ENCODE peak calls at places on chromosomes 16 and 17, in five cellular contexts. E is spleen, B is fibroblast of villous mesenchyme, Q is endothelial cell of umbilical vein, T is foreskin fibroblast. J is an unnamed sample.

GRCh38 chr16:22141746-22142145 is 20.6 kb upstream of the SDR42E2 start:
- DNase-seq in E (no peak), B (peak; percentile 7), Q (peak; percentile 6), T (peak; percentile 12), J (no peak)

GRCh38 chr17:81558941-81559806 is 7.0 kb upstream of the FAAP100 start:
- DNase-seq in E (no peak), B (peak; percentile 28), Q (no peak), T (no peak), J (no peak)

GRCh38 chr17:76598004-76598439 is 12.4 kb upstream of the ST6GALNAC2 start:
- DNase-seq in E (no peak), B (no peak), Q (no peak), T (no peak), J (no peak)

GRCh38 chr17:1069847-1070246 is 72.9 kb downstream of the TIMM22 start:
- DNase-seq in E (no peak), B (no peak), Q (no peak), T (no peak), J (no peak)

GRCh38 chr16:5622234-5622884 is 524.8 kb upstream of the EEF2KMT start:
- DNase-seq in E (no peak), B (no peak), Q (no peak), T (no peak), J (no peak)

GRCh38 chr16:84832488-84833141 is 12.8 kb downstream of the CRISPLD2 start:
- DNase-seq in E (no peak), B (peak; percentile 100), Q (no peak), T (peak; percentile 100), J (no peak)

GRCh38 chr16:2535644-2536021 is 2.2 kb upstream of the PDPK1 start:
- DNase-seq in E (peak; percentile 78), B (peak; percentile 70), Q (no peak), T (peak; percentile 91), J (no peak)

GRCh38 chr17:55549140-55549539 is 37.9 kb upstream of the SMIM36 start:
- DNase-seq in E (no peak), B (peak; percentile 23), Q (no peak), T (peak; percentile 16), J (no peak)

GRCh38 chr17:27631897-27632725 is 1.1 kb downstream of the LGALS9 start:
- DNase-seq in E (peak; percentile 77), B (no peak), Q (no peak), T (no peak), J (no peak)

GRCh38 chr16:23575834-23576233 is 18.3 kb downstream of the UBFD1 start:
- DNase-seq in E (no peak), B (no peak), Q (no peak), T (no peak), J (no peak)

GRCh38 chr16:85510203-85510602 is 102.9 kb upstream of the GSE1 start:
- DNase-seq in E (no peak), B (no peak), Q (no peak), T (no peak), J (no peak)

GRCh38 chr17:10217916-10218315 is 19.5 kb upstream of the GAS7 start:
- DNase-seq in E (no peak), B (peak; percentile 78), Q (no peak), T (no peak), J (no peak)

GRCh38 chr17:10215286-10215685 is 16.9 kb upstream of the GAS7 start:
- DNase-seq in E (no peak), B (no peak), Q (no peak), T (no peak), J (no peak)

DNA sequence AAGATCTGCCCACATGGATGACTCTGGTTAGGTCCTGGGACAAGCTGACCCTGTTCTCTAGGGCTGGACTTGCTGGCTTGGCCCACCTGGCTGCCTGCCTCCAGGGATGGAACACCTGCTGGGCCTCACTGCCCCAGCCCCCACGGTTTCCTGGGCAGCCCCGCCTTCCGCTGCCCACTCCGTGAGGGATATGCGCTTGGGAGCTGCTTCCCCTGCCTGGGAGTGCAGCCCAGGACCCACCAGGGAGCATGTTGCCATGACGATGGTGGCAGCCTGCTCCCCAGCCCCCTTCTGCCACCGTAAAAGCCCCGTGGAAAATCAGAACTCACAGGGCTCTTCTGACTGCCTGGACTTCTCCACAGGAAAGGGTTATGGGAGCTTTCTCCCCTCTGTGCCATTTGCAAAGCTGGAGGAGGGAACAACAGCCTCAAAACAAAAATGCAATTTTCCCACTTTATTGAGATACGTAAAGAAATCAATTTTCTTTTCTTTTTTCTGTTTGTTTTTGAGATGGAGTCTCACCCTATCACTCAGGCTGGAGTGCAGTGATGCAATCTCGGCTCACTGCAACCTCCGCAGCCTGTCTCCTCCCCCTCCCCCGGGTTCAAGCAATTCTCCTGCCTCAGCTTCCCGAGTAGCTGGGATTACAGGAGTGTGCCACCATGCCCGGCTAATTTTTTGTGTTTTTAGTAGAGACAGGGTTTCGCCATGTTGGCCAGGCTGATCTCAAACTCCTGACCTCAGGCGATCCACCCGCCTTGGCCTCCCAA is 18.0 kb upstream of the GAS7 start:
- DNase-seq in E (no peak), B (no peak), Q (no peak), T (no peak), J (no peak)
- TF ChIP-seq CTCF in E (no peak), B (no peak), Q (no peak), T (no peak), J (no peak)

DNA sequence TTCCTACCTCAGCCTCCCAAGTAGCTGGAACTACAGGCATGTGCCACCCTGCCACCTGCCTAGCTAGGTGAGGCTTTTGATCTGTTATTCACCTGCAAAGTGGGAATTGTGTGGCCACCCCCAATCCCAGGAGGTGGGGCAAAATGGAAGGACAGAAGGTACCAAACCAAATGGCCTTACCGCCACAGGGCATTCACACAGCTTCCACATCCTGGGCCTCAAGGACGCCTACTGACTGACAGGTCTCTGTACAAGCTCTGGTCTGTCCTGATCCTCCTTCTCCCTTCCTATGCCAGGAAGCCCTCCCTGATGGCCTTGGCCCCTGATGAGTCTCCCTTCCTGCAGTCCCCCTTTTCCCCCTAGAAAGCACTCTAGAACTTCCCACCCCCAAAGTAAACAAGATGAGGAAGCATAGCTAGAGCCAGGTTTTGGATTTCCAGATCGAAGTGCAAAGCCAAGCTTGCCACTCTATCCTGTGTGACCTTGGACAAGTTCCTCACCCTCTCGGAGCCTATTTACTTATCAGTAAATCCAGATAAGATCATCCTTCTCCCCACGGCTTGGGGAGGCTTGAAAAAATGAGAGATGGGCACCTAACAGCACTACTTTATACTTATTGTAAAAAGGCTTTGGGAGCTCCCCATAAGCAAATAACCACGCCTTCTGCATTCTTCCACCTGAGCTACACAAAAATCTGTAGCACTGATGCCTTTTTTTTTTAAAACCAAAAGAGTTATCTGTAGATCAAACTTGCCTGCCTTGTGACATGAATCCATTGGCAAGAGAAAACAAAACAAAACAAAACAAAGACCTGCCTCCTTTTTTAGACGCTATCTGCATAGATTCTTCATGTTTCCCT is 4.5 kb downstream of the PLLP start:
- DNase-seq in E (no peak), B (no peak), Q (no peak), T (no peak), J (no peak)
- TF ChIP-seq CTCF in E (no peak), B (no peak), Q (no peak), T (no peak), J (no peak)

DNA sequence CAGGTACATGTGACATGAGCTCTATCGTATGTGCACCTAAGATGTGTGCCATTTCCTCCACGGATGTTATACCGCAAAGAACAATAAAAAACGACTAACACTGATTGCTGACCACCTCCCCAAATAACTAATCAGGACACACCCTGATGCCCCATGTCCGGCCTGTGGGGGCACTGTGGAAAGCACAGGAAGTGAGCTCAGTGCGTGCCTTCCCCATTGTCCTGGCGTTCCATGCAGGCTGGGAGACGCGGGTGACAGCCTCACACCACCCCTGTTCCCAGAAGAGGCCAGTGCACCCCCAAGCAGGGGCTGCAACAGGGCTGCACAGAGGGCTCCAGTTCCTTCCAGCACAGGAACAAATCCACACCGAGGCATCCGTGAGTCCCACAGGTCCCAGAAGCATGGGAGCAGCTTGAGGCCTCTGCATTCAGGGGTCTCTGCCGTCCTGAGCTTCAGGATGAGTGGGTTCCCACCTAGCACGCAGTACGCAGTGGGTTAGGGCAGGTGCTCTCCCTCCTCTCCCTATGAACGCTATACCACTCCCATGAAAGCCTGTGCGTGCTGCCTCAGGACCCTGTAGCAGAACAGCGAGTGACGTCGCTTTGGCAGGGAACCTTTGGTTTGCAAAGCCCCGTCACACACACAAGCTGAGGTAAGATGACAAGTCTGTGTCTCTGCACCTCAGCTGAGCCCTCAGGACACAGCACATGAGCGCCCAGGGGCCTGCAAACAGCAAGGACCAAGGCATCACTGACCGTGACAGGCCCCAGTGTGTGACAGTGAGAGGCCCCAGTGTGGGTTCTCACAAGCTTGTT is 117.7 kb downstream of the ZNF778 start:
- DNase-seq in E (no peak), B (no peak), Q (no peak), T (no peak), J (no peak)
- TF ChIP-seq CTCF in E (no peak), B (peak; percentile 9), Q (peak; percentile 35), T (no peak), J (no peak)

GRCh38 chr17:42284566-42284965 is 3.7 kb upstream of the STAT5A start:
- DNase-seq in E (no peak), B (no peak), Q (no peak), T (no peak), J (no peak)

GRCh38 chr17:42281571-42282096 is 5.4 kb upstream of the STAT5B start:
- DNase-seq in E (no peak), B (no peak), Q (no peak), T (no peak), J (no peak)

GRCh38 chr17:42283241-42284019 is 4.9 kb upstream of the STAT5A start:
- DNase-seq in E (no peak), B (no peak), Q (no peak), T (no peak), J (no peak)

GRCh38 chr17:42284020-42284369 is 4.3 kb upstream of the STAT5A start:
- DNase-seq in E (no peak), B (no peak), Q (no peak), T (no peak), J (no peak)

DNA sequence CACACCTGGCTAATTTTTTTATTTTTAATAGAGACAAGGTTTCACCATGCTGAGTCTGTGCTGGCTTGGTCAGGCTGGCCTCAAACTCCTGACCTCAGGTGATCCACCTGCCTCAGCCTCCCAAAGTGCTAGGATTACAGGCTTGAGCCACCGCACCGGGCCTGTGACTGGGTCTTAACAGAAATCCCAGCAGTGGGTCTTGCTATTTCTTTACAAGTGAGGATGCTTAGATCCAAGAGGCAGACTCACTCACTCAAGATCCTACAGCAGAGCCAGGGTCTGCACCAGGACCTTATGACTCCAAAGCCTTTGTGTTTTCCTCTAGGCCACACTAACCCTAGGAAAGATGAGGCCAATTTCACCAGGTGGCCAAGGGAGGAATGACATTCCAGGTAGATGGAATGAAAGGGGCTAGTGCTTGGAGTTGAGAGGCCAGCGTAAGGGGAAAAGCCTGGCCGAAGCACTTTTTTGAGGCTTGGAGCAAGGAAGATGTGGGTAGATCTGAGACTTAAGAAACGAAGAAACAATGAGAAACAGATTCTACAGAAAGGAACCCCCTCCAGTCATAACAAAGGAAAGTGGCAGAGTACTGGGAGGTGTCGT is 5.7 kb upstream of the STAT5A start:
- DNase-seq in E (no peak), B (no peak), Q (no peak), T (no peak), J (no peak)
- TF ChIP-seq CTCF in E (no peak), B (no peak), Q (no peak), T (no peak), J (no peak)

J was measured in progenitor cell of endocrine pancreas.